ENCODE peak calls at places on chromosome 1, in eight cellular contexts. One of them, this sample, is unnamed.

GRCh38 chr1:173097001-173097400 is 46.3 kb upstream of the TNFSF18 start:
- DNase-seq in NCI-H1694: no peak
- DNase-seq in stimulated activated CD8-positive, alpha-beta memory T cell treated with anti-CD3 and anti-CD28 coated beads, Interleukin-4, amount 100 ng/mL, for 1 hour: no peak
- DNase-seq in AG09309: peak
- DNase-seq in spleen: no peak
- DNase-seq in NB4: no peak
- DNase-seq in HFF-Myc: no peak
- DNase-seq in activated naive CD4-positive, alpha-beta T cell: no peak
- DNase-seq in this sample: no peak

GRCh38 chr1:205543351-205544305 is 39.2 kb downstream of the CDK18 start:
- DNase-seq in HFF-Myc: peak
- DNase-seq in stimulated activated CD8-positive, alpha-beta memory T cell treated with anti-CD3 and anti-CD28 coated beads, Interleukin-4, amount 100 ng/mL, for 1 hour: no peak
- DNase-seq in NB4: peak
- DNase-seq in NCI-H1694: no peak
- DNase-seq in AG09309: peak
- DNase-seq in spleen: peak
- DNase-seq in activated naive CD4-positive, alpha-beta T cell: no peak
- DNase-seq in this sample: peak

GRCh38 chr1:16267690-16268180 is 30.8 kb upstream of the CPLANE2 start:
- DNase-seq in NB4: no peak
- DNase-seq in NCI-H1694: no peak
- DNase-seq in HFF-Myc: no peak
- DNase-seq in AG09309: no peak
- DNase-seq in stimulated activated CD8-positive, alpha-beta memory T cell treated with anti-CD3 and anti-CD28 coated beads, Interleukin-4, amount 100 ng/mL, for 1 hour: no peak
- DNase-seq in spleen: no peak
- DNase-seq in activated naive CD4-positive, alpha-beta T cell: no peak
- DNase-seq in this sample: no peak

GRCh38 chr1:31574749-31575372 is 1.5 kb upstream of the TINAGL1 start:
- DNase-seq in NB4: no peak
- DNase-seq in spleen: no peak
- DNase-seq in activated naive CD4-positive, alpha-beta T cell: no peak
- DNase-seq in HFF-Myc: no peak
- DNase-seq in AG09309: no peak
- DNase-seq in NCI-H1694: no peak
- DNase-seq in stimulated activated CD8-positive, alpha-beta memory T cell treated with anti-CD3 and anti-CD28 coated beads, Interleukin-4, amount 100 ng/mL, for 1 hour: no peak
- DNase-seq in this sample: no peak

GRCh38 chr1:25548601-25549000 is 5.2 kb downstream of the LDLRAP1 start:
- DNase-seq in AG09309: no peak
- DNase-seq in activated naive CD4-positive, alpha-beta T cell: no peak
- DNase-seq in spleen: no peak
- DNase-seq in NB4: no peak
- DNase-seq in NCI-H1694: no peak
- DNase-seq in HFF-Myc: no peak
- DNase-seq in stimulated activated CD8-positive, alpha-beta memory T cell treated with anti-CD3 and anti-CD28 coated beads, Interleukin-4, amount 100 ng/mL, for 1 hour: no peak
- DNase-seq in this sample: no peak

GRCh38 chr1:231170875-231171274 is 9.0 kb downstream of the TRIM67 start:
- DNase-seq in AG09309: no peak
- DNase-seq in HFF-Myc: no peak
- DNase-seq in NB4: no peak
- DNase-seq in spleen: no peak
- DNase-seq in NCI-H1694: no peak
- DNase-seq in activated naive CD4-positive, alpha-beta T cell: no peak
- DNase-seq in stimulated activated CD8-positive, alpha-beta memory T cell treated with anti-CD3 and anti-CD28 coated beads, Interleukin-4, amount 100 ng/mL, for 1 hour: no peak
- DNase-seq in this sample: no peak

GRCh38 chr1:168635129-168635528 is 58.7 kb downstream of the XCL1 start:
- DNase-seq in AG09309: no peak
- DNase-seq in NCI-H1694: no peak
- DNase-seq in stimulated activated CD8-positive, alpha-beta memory T cell treated with anti-CD3 and anti-CD28 coated beads, Interleukin-4, amount 100 ng/mL, for 1 hour: no peak
- DNase-seq in spleen: no peak
- DNase-seq in activated naive CD4-positive, alpha-beta T cell: no peak
- DNase-seq in HFF-Myc: no peak
- DNase-seq in NB4: no peak
- DNase-seq in this sample: no peak

GRCh38 chr1:179599623-179600249 is 8.1 kb downstream of the TDRD5 start:
- DNase-seq in stimulated activated CD8-positive, alpha-beta memory T cell treated with anti-CD3 and anti-CD28 coated beads, Interleukin-4, amount 100 ng/mL, for 1 hour: no peak
- DNase-seq in spleen: no peak
- DNase-seq in AG09309: no peak
- DNase-seq in HFF-Myc: peak
- DNase-seq in NCI-H1694: peak
- DNase-seq in activated naive CD4-positive, alpha-beta T cell: no peak
- DNase-seq in NB4: peak
- DNase-seq in this sample: no peak

GRCh38 chr1:241396747-241397691 is 40.0 kb upstream of the RGS7 start:
- DNase-seq in spleen: no peak
- DNase-seq in activated naive CD4-positive, alpha-beta T cell: no peak
- DNase-seq in AG09309: no peak
- DNase-seq in HFF-Myc: no peak
- DNase-seq in NB4: no peak
- DNase-seq in stimulated activated CD8-positive, alpha-beta memory T cell treated with anti-CD3 and anti-CD28 coated beads, Interleukin-4, amount 100 ng/mL, for 1 hour: no peak
- DNase-seq in NCI-H1694: no peak
- DNase-seq in this sample: no peak

GRCh38 chr1:240194120-240194519 is 102.4 kb downstream of the FMN2 start:
- DNase-seq in NCI-H1694: no peak
- DNase-seq in spleen: no peak
- DNase-seq in stimulated activated CD8-positive, alpha-beta memory T cell treated with anti-CD3 and anti-CD28 coated beads, Interleukin-4, amount 100 ng/mL, for 1 hour: no peak
- DNase-seq in AG09309: peak
- DNase-seq in activated naive CD4-positive, alpha-beta T cell: no peak
- DNase-seq in HFF-Myc: no peak
- DNase-seq in NB4: no peak
- DNase-seq in this sample: peak